ENCODE peak calls at places on chromosomes 11 and 22, in nine cellular contexts. C, I, G, B, D, Z, R, E and J are unnamed samples.

GRCh38 chr11:78199653-78200015 is 10.9 kb downstream of the USP35 start:
- DNase-seq in C (no peak), I (no peak), G (no peak), B (no peak), D (no peak), Z (no peak), R (no peak), E (no peak), J (no peak)

GRCh38 chr11:118338637-118339061 is 3.9 kb downstream of the CD3D start:
- DNase-seq in C (no peak), I (no peak), G (peak), B (no peak), D (no peak), Z (no peak), R (peak), E (no peak), J (peak)

GRCh38 chr22:34105461-34106062 is 185.3 kb upstream of the LARGE1 start:
- DNase-seq in C (peak), I (peak), G (no peak), B (peak), D (no peak), Z (peak), R (peak), E (no peak), J (peak)

GRCh38 chr11:119567667-119568582 is 145.0 kb upstream of the THY1 start:
- DNase-seq in C (peak), I (peak), G (peak), B (peak), D (no peak), Z (no peak), R (peak), E (peak), J (peak)

GRCh38 chr11:128692750-128693578 is 908 bp upstream of the FLI1 start:
- DNase-seq in C (peak), I (no peak), G (peak), B (no peak), D (peak), Z (no peak), R (no peak), E (no peak), J (peak)

GRCh38 chr11:70313945-70314344 is 43.5 kb downstream of the PPFIA1 start:
- DNase-seq in C (no peak), I (no peak), G (no peak), B (no peak), D (no peak), Z (no peak), R (no peak), E (no peak), J (no peak)

GRCh38 chr11:64803846-64804345 is 882 bp upstream of the MAP4K2 start:
- DNase-seq in C (no peak), I (no peak), G (no peak), B (no peak), D (no peak), Z (peak), R (no peak), E (no peak), J (no peak)

GRCh38 chr11:72718101-72718501 is 34.1 kb downstream of the ARAP1 start:
- DNase-seq in C (no peak), I (no peak), G (no peak), B (no peak), D (no peak), Z (no peak), R (no peak), E (no peak), J (no peak)

GRCh38 chr22:48919851-48920589 is 907.7 kb downstream of the BRD1 start:
- DNase-seq in C (no peak), I (no peak), G (no peak), B (no peak), D (peak), Z (no peak), R (no peak), E (no peak), J (no peak)

GRCh38 chr11:91686700-91687099 is 537.9 kb upstream of the FAT3 start:
- DNase-seq in C (no peak), I (no peak), G (no peak), B (no peak), D (no peak), Z (no peak), R (peak), E (no peak), J (no peak)